ENCODE peak calls at places on chromosomes 3 and 15, in six cellular contexts. N, H, Q, O, K and P are unnamed samples.

GRCh38 chr3:130916507-130917167 is 22.8 kb downstream of the ATP2C1 start:
- DNase-seq in O (no peak), N (no peak), Q (no peak), K (no peak), H (no peak), P (no peak)

GRCh38 chr3:113927556-113927955 is 20.3 kb upstream of the ZDHHC23 start:
- DNase-seq in Q (no peak), O (no peak), N (no peak), K (no peak), H (no peak), P (no peak)

GRCh38 chr3:39150803-39151631 is 2.4 kb downstream of the CSRNP1 start:
- DNase-seq in N (no peak), O (peak; percentile 8), Q (peak; percentile 89), K (peak; percentile 71), H (peak; percentile 95), P (peak; percentile 93)

GRCh38 chr3:54951405-54951804 is 23.5 kb upstream of the LRTM1 start:
- DNase-seq in N (peak; percentile 72), Q (peak; percentile 92), H (peak; percentile 90), K (peak; percentile 38), O (no peak), P (peak; percentile 39)

GRCh38 chr3:13023251-13024055 is 49.8 kb downstream of the IQSEC1 start:
- DNase-seq in O (no peak), Q (no peak), N (no peak), H (peak; percentile 64), K (no peak), P (no peak)

GRCh38 chr3:169575381-169575780 is 88.1 kb downstream of the MECOM start:
- DNase-seq in Q (no peak), N (no peak), K (no peak), H (peak; percentile 75), O (peak; percentile 42), P (peak; percentile 12)

GRCh38 chr3:115685097-115685496 is 61.8 kb downstream of the GAP43 start:
- DNase-seq in O (no peak), K (no peak), Q (no peak), H (no peak), N (no peak), P (no peak)

GRCh38 chr15:69540622-69541021 is 88.0 kb downstream of the RPLP1 start:
- DNase-seq in Q (no peak), H (no peak), O (no peak), K (no peak), N (no peak), P (no peak)

GRCh38 chr15:32965897-32966296 is 228.6 kb downstream of the FMN1 start:
- DNase-seq in O (no peak), N (no peak), K (no peak), Q (no peak), H (no peak), P (no peak)

GRCh38 chr3:45123841-45124269 is 22.3 kb downstream of the CDCP1 start:
- DNase-seq in N (no peak), Q (peak; percentile 97), O (no peak), H (peak; percentile 98), K (no peak), P (peak; percentile 96)

GRCh38 chr3:49803464-49804140 is 541 bp downstream of the INKA1 start:
- DNase-seq in H (peak; percentile 20), O (no peak), N (peak; percentile 75), Q (no peak), K (peak; percentile 78), P (no peak)

GRCh38 chr15:64854041-64854440 is 12.3 kb downstream of the PLEKHO2 start:
- DNase-seq in H (peak; percentile 66), K (no peak), Q (no peak), N (no peak), O (no peak), P (no peak)

GRCh38 chr3:63303238-63303637 is 25.1 kb downstream of the SYNPR start:
- DNase-seq in Q (no peak), O (no peak), N (no peak), K (no peak), H (no peak), P (no peak)

GRCh38 chr3:58063424-58063823 is 55.2 kb downstream of the FLNB start:
- DNase-seq in O (no peak), Q (peak; percentile 69), N (no peak), H (peak; percentile 93), K (no peak), P (no peak)

GRCh38 chr3:138768126-138768525 is 66.6 kb downstream of the PIK3CB start:
- DNase-seq in H (peak; percentile 16), Q (no peak), O (no peak), K (no peak), N (no peak), P (no peak)

GRCh38 chr3:127536818-127537810 is 53.4 kb downstream of the TPRA1 start:
- DNase-seq in Q (no peak), O (no peak), N (peak; percentile 63), K (no peak), H (no peak), P (no peak)

GRCh38 chr15:65580287-65580686 is 30.6 kb downstream of the INTS14 start:
- DNase-seq in N (no peak), Q (peak; percentile 75), K (no peak), H (peak; percentile 69), O (no peak), P (no peak)

GRCh38 chr3:143928541-143929255 is 42.9 kb upstream of the DIPK2A start:
- DNase-seq in K (no peak), Q (no peak), H (no peak), N (no peak), O (no peak), P (no peak)

GRCh38 chr15:21262851-21263400 is 177.4 kb downstream of the POTEB3 start:
- DNase-seq in N (no peak), K (no peak), H (no peak), O (no peak), Q (no peak), P (no peak)

GRCh38 chr3:141553055-141553454 is 66.2 kb downstream of the RASA2 start:
- DNase-seq in N (no peak), K (no peak), H (no peak), Q (no peak), O (no peak), P (no peak)

GRCh38 chr3:34200576-34200975 is 402.1 kb downstream of the PDCD6IP start:
- DNase-seq in N (no peak), O (no peak), Q (no peak), H (no peak), K (no peak), P (no peak)

GRCh38 chr15:42547926-42548257 is 701 bp downstream of the LRRC57 start:
- DNase-seq in N (no peak), O (no peak), K (no peak), Q (peak; percentile 27), H (peak; percentile 46), P (no peak)

GRCh38 chr3:69326821-69327433 is 59.0 kb downstream of the FRMD4B start:
- DNase-seq in Q (no peak), O (no peak), K (no peak), N (no peak), H (no peak), P (no peak)

GRCh38 chr3:9552252-9552999 is 1.2 kb downstream of the LHFPL4 start:
- DNase-seq in Q (peak; percentile 24), K (peak; percentile 9), N (peak; percentile 85), O (no peak), H (no peak), P (peak; percentile 18)

GRCh38 chr3:156674911-156675743 is 737 bp downstream of the TIPARP start:
- DNase-seq in K (peak; percentile 56), Q (no peak), H (peak; percentile 62), N (peak; percentile 82), O (no peak), P (no peak)

GRCh38 chr3:84008623-84009022 is 950.2 kb upstream of the CADM2 start:
- DNase-seq in K (no peak), O (no peak), N (no peak), H (no peak), Q (no peak), P (no peak)

GRCh38 chr3:158908187-158908762 is 106.4 kb downstream of the MFSD1 start:
- DNase-seq in H (no peak), K (no peak), Q (no peak), O (no peak), N (no peak), P (no peak)

GRCh38 chr3:58779934-58780333 is 113.4 kb upstream of the FAM3D start:
- DNase-seq in K (no peak), N (no peak), H (no peak), Q (no peak), O (no peak), P (no peak)

GRCh38 chr3:5651351-5651750 is 463.8 kb downstream of the EDEM1 start:
- DNase-seq in Q (no peak), O (no peak), K (no peak), N (no peak), H (no peak), P (no peak)